ENCODE peak calls at places on chromosome 19, in eight cellular contexts. N is neural crest cell; V is stimulated activated CD4-positive, alpha-beta T cell treated with anti-CD3 and anti-CD28 coated beads, TNF-alpha, amount 100 ng/mL, for 48 hours; J is stimulated activated CD8-positive, alpha-beta memory T cell treated with anti-CD3 and anti-CD28 coated beads, Interleukin-2, amount 100 ng/mL, for 48 hours; E is NCI-H446 treated with DMSO at 0.1 percent for 48 hours; L is HEK293T; Q is myocyte; B is T-helper 9 cell. F is an unnamed sample.
A peak's percentile ranks its signal among the peaks of the same experiment; 100 is the strongest.

GRCh38 chr19:47330466-47330869 is 1.5 kb upstream of the C5AR2 start:
- DNase-seq in E (no peak), N (no peak), J (no peak), Q (no peak), B (no peak), V (no peak), L (no peak), F (no peak)

GRCh38 chr19:29928831-29929230 is 13.2 kb upstream of the URI1 start:
- DNase-seq in Q (no peak), N (no peak), L (no peak), B (no peak), J (no peak), V (no peak), E (no peak), F (no peak)

GRCh38 chr19:16127080-16127479 is 15.4 kb downstream of the RAB8A start:
- DNase-seq in J (no peak), Q (no peak), N (no peak), B (no peak), E (no peak), L (no peak), V (no peak), F (no peak)

GRCh38 chr19:50602089-50602422 is 33.8 kb upstream of the LRRC4B start:
- DNase-seq in J (no peak), V (no peak), L (no peak), B (no peak), Q (no peak), E (no peak), N (no peak), F (no peak)

GRCh38 chr19:45779231-45780145 is 2.8 kb downstream of the DMPK start:
- DNase-seq in J (peak; percentile 97), E (peak; percentile 66), V (peak; percentile 93), L (peak; percentile 95), N (peak; percentile 84), Q (peak; percentile 55), B (peak; percentile 72), F (peak; percentile 87)

GRCh38 chr19:48390188-48391099 is 907 bp downstream of the KDELR1 start:
- DNase-seq in E (no peak), V (no peak), Q (peak; percentile 74), N (peak; percentile 65), L (peak; percentile 69), B (peak; percentile 44), J (peak; percentile 50), F (peak; percentile 76)

GRCh38 chr19:38634757-38635482 is 12.5 kb upstream of the ACTN4 start:
- DNase-seq in Q (peak; percentile 84), N (peak; percentile 85), J (peak; percentile 63), B (peak; percentile 70), V (peak; percentile 46), L (peak; percentile 78), E (no peak), F (peak; percentile 77)

GRCh38 chr19:13881692-13882418 is 4.9 kb downstream of the NANOS3 start:
- DNase-seq in B (no peak), L (no peak), Q (peak; percentile 87), E (no peak), J (no peak), N (no peak), V (peak; percentile 37), F (peak; percentile 41)

GRCh38 chr19:35805518-35806102 is 7.0 kb downstream of the PRODH2 start:
- DNase-seq in L (no peak), V (no peak), E (no peak), Q (peak; percentile 13), N (no peak), J (no peak), B (no peak), F (no peak)

GRCh38 chr19:40692212-40692551 is 1.7 kb upstream of the NUMBL start:
- DNase-seq in J (no peak), Q (no peak), E (no peak), V (no peak), L (no peak), B (no peak), N (no peak), F (no peak)

GRCh38 chr19:7620442-7621412 is 8.6 kb downstream of the XAB2 start:
- DNase-seq in J (no peak), L (no peak), N (no peak), V (no peak), E (no peak), B (no peak), Q (no peak), F (no peak)

GRCh38 chr19:46133101-46133627 is 8.7 kb upstream of the IGFL3 start:
- DNase-seq in J (no peak), V (no peak), E (no peak), B (no peak), Q (peak; percentile 99), N (peak; percentile 38), L (peak; percentile 34), F (no peak)

GRCh38 chr19:571127-571974 is 1.0 kb upstream of the BSG start:
- DNase-seq in N (peak; percentile 52), E (peak; percentile 67), Q (no peak), V (peak; percentile 38), J (peak; percentile 40), L (peak; percentile 32), B (peak; percentile 43), F (peak; percentile 52)

GRCh38 chr19:13906525-13906904 is 514 bp downstream of the CC2D1A start:
- DNase-seq in E (no peak), N (no peak), V (no peak), B (peak; percentile 16), Q (peak; percentile 33), J (no peak), L (no peak), F (no peak)

GRCh38 chr19:1860133-1860775 is 3.1 kb downstream of the KLF16 start:
- DNase-seq in N (no peak), B (peak; percentile 64), V (no peak), Q (peak; percentile 62), E (no peak), L (peak; percentile 54), J (no peak), F (peak; percentile 65)

GRCh38 chr19:34788074-34788473 is 15.1 kb upstream of the ZNF599 start:
- DNase-seq in B (no peak), E (no peak), J (no peak), N (no peak), Q (no peak), V (no peak), L (no peak), F (no peak)

GRCh38 chr19:17775991-17776803 is 18.7 kb upstream of the B3GNT3 start:
- DNase-seq in J (no peak), V (no peak), L (no peak), E (no peak), B (no peak), Q (no peak), N (no peak), F (no peak)

F was measured in activated T-cell treated with anti-CD3 and anti-CD28 coated beads, Interleukin-2, amount 50 U/mL, for 1 hour.